ENCODE peak calls at places on chromosomes 1 and 21, in ten cellular contexts. W, P, O, C, H, G, F, Z, N and L are unnamed samples.

GRCh38 chr1:49163041-49163440 is 386.4 kb upstream of the BEND5 start:
- DNase-seq in W (peak; percentile 20), P (no peak), O (no peak), C (no peak), H (peak; percentile 71), G (no peak), F (peak; percentile 86), Z (no peak), N (no peak), L (no peak)

GRCh38 chr1:25991937-25992688 is 5.8 kb downstream of the PAFAH2 start:
- DNase-seq in W (peak; percentile 19), P (peak; percentile 46), O (no peak), C (no peak), H (no peak), G (no peak), F (no peak), Z (no peak), N (no peak), L (no peak)

GRCh38 chr1:30888975-30889374 is 19.6 kb downstream of the SDC3 start:
- DNase-seq in W (no peak), P (no peak), O (no peak), C (no peak), H (no peak), G (no peak), F (no peak), Z (no peak), N (no peak), L (no peak)

GRCh38 chr1:116268211-116268610 is 104.8 kb upstream of the ATP1A1 start:
- DNase-seq in W (peak; percentile 97), P (no peak), O (no peak), C (peak; percentile 52), H (peak; percentile 81), G (no peak), F (peak; percentile 93), Z (peak; percentile 95), N (peak; percentile 58), L (no peak)

GRCh38 chr1:236141447-236142357 is 637 bp upstream of the GPR137B start:
- DNase-seq in W (peak; percentile 50), P (peak; percentile 57), O (peak; percentile 40), C (no peak), H (no peak), G (peak; percentile 62), F (peak; percentile 40), Z (no peak), N (peak; percentile 80), L (peak; percentile 37)

GRCh38 chr1:181192277-181192676 is 103.8 kb downstream of the IER5 start:
- DNase-seq in W (no peak), P (no peak), O (no peak), C (no peak), H (no peak), G (no peak), F (no peak), Z (no peak), N (no peak), L (no peak)

GRCh38 chr1:197320991-197321531 is 53.0 kb downstream of the CRB1 start:
- DNase-seq in W (peak; percentile 39), P (peak; percentile 92), O (peak; percentile 25), C (no peak), H (no peak), G (no peak), F (peak; percentile 25), Z (peak; percentile 23), N (no peak), L (peak; percentile 39)

GRCh38 chr1:41740630-41741239 is 178.0 kb downstream of the HIVEP3 start:
- DNase-seq in W (peak; percentile 40), P (no peak), O (no peak), C (no peak), H (no peak), G (no peak), F (no peak), Z (no peak), N (no peak), L (no peak)

GRCh38 chr1:103336376-103336775 is 189.1 kb upstream of the RNPC3 start:
- DNase-seq in W (no peak), P (no peak), O (no peak), C (no peak), H (no peak), G (no peak), F (peak; percentile 3), Z (no peak), N (no peak), L (no peak)

GRCh38 chr21:39182484-39183271 is 573 bp downstream of the PSMG1 start:
- DNase-seq in W (peak; percentile 18), P (peak; percentile 33), O (no peak), C (no peak), H (no peak), G (no peak), F (no peak), Z (no peak), N (no peak), L (no peak)

GRCh38 chr1:43372172-43372571 is 4.4 kb upstream of the ELOVL1 start:
- DNase-seq in W (no peak), P (no peak), O (no peak), C (no peak), H (no peak), G (no peak), F (peak; percentile 50), Z (no peak), N (no peak), L (no peak)

GRCh38 chr1:153533689-153534201 is 2.0 kb downstream of the S100A6 start:
- DNase-seq in W (peak; percentile 94), P (peak; percentile 87), O (peak; percentile 77), C (peak; percentile 85), H (peak; percentile 80), G (peak; percentile 90), F (peak; percentile 94), Z (no peak), N (peak; percentile 81), L (peak; percentile 63)

GRCh38 chr1:97441966-97442365 is 478.9 kb downstream of the DPYD start:
- DNase-seq in W (no peak), P (no peak), O (no peak), C (no peak), H (no peak), G (no peak), F (no peak), Z (no peak), N (no peak), L (no peak)

GRCh38 chr1:43539726-43540434 is 9.2 kb downstream of the PTPRF start:
- DNase-seq in W (no peak), P (no peak), O (no peak), C (peak; percentile 37), H (no peak), G (no peak), F (no peak), Z (no peak), N (no peak), L (no peak)

GRCh38 chr1:43858324-43858723 is 75.3 kb upstream of the ARTN start:
- DNase-seq in W (peak; percentile 90), P (peak; percentile 99), O (peak; percentile 97), C (peak; percentile 80), H (peak; percentile 88), G (peak; percentile 45), F (peak; percentile 99), Z (peak; percentile 94), N (no peak), L (peak; percentile 97)

GRCh38 chr1:39268112-39268581 is 63.7 kb downstream of the MACF1 start:
- DNase-seq in W (peak; percentile 58), P (peak; percentile 90), O (peak; percentile 67), C (no peak), H (no peak), G (peak; percentile 69), F (peak; percentile 83), Z (peak; percentile 41), N (peak; percentile 57), L (peak; percentile 68)
- H3K4me3 ChIP-seq in W (no peak overlapping the region), P (peak overlapping the region; percentile 60), O (peak overlapping the region; percentile 48), C (peak overlapping the region; percentile 4), H (no peak overlapping the region), G (peak overlapping the region; percentile 18), F (peak overlapping the region; percentile 18), Z (peak overlapping the region; percentile 42), N (peak overlapping the region; percentile 58), L (peak overlapping the region; percentile 34)

GRCh38 chr1:29707796-29708195 is 471.5 kb downstream of the PTPRU start:
- DNase-seq in W (no peak), P (no peak), O (no peak), C (no peak), H (no peak), G (no peak), F (no peak), Z (no peak), N (no peak), L (no peak)

GRCh38 chr1:29704430-29704829 is 468.1 kb downstream of the PTPRU start:
- DNase-seq in W (no peak), P (no peak), O (no peak), C (no peak), H (no peak), G (no peak), F (no peak), Z (no peak), N (no peak), L (no peak)

GRCh38 chr1:29708381-29708780 is 472.1 kb downstream of the PTPRU start:
- DNase-seq in W (no peak), P (peak; percentile 16), O (no peak), C (no peak), H (no peak), G (peak; percentile 34), F (no peak), Z (no peak), N (no peak), L (no peak)

GRCh38 chr1:29708818-29709710 is 472.7 kb downstream of the PTPRU start:
- DNase-seq in W (peak; percentile 79), P (peak; percentile 84), O (no peak), C (no peak), H (peak; percentile 55), G (peak; percentile 90), F (peak; percentile 86), Z (no peak), N (no peak), L (peak; percentile 70)

GRCh38 chr1:29706936-29707335 is 470.6 kb downstream of the PTPRU start:
- DNase-seq in W (peak; percentile 58), P (peak; percentile 41), O (no peak), C (peak; percentile 74), H (no peak), G (peak; percentile 33), F (peak; percentile 53), Z (peak; percentile 29), N (peak; percentile 68), L (no peak)
- H3K4me3 ChIP-seq in W (no peak overlapping the region), P (peak overlapping the region; percentile 17), O (no peak overlapping the region), C (no peak overlapping the region), H (no peak overlapping the region), G (no peak overlapping the region), F (no peak overlapping the region), Z (no peak overlapping the region), N (no peak overlapping the region), L (peak overlapping the region; percentile 9)

DNA sequence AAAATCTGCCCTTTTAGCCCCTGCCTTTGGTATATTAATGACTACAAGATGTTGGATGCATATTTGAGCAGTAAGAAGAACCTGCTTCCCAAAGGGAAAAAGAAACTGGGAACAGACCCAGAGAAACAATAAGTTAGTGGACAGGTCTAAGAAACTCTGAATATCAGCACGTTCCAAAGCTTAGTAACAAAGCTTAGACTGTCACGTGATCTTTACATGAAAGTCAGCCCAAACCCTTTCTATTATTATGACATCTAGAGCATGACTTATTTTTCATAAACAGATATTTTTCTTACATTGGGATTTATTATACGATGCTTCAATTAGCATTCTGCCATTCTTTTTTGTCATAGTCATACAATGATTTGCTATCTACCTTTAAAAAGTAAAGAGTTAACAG is 390.9 kb upstream of the ADGRL2 start:
- DNase-seq in W (no peak), P (peak; percentile 5), O (no peak), C (no peak), H (no peak), G (no peak), F (no peak), Z (no peak), N (no peak), L (no peak)
- H3K4me3 ChIP-seq in W (no peak overlapping the region), P (no peak overlapping the region), O (no peak overlapping the region), C (no peak overlapping the region), H (no peak overlapping the region), G (no peak overlapping the region), F (no peak overlapping the region), Z (no peak overlapping the region), N (no peak overlapping the region), L (no peak overlapping the region)

GRCh38 chr1:184036517-184036949 is 995 bp downstream of the COLGALT2 start:
- DNase-seq in W (no peak), P (no peak), O (no peak), C (no peak), H (no peak), G (peak; percentile 68), F (no peak), Z (no peak), N (no peak), L (no peak)
- H3K4me3 ChIP-seq in W (peak overlapping the region; percentile 26), P (peak overlapping the region; percentile 75), O (peak overlapping the region; percentile 57), C (peak overlapping the region; percentile 46), H (no peak overlapping the region), G (peak overlapping the region; percentile 80), F (no peak overlapping the region), Z (peak overlapping the region; percentile 59), N (peak overlapping the region; percentile 68), L (peak overlapping the region; percentile 58)